ENCODE peak calls at places on chromosomes 13 and 19, in four cellular contexts. S is neuronal stem cell; M is ovary; W is CD4-positive, alpha-beta memory T cell. P is an unnamed sample.

GRCh38 chr13:80382576-80382975 is 41.6 kb upstream of the SPRY2 start:
- DNase-seq in S (no peak), M (no peak), W (no peak), P (no peak)

GRCh38 chr13:33744589-33745369 is 73.2 kb upstream of the RFC3 start:
- DNase-seq in S (no peak), M (peak; percentile 23), W (no peak), P (no peak)

GRCh38 chr19:10419646-10420443 is 493 bp upstream of the PDE4A start:
- DNase-seq in S (peak; percentile 90), M (no peak), W (peak; percentile 62), P (peak; percentile 76)

GRCh38 chr13:35621989-35622388 is 145.5 kb upstream of the MAB21L1 start:
- DNase-seq in S (no peak), M (no peak), W (no peak), P (no peak)

GRCh38 chr19:28466107-28467045 is 746.6 kb downstream of the UQCRFS1 start:
- DNase-seq in S (peak; percentile 64), M (no peak), W (peak; percentile 17), P (peak; percentile 6)

GRCh38 chr19:3617463-3617862 is 9.1 kb downstream of the CACTIN start:
- DNase-seq in S (no peak), M (no peak), W (no peak), P (no peak)

GRCh38 chr19:55058781-55059610 is 4.0 kb downstream of the RDH13 start:
- DNase-seq in S (no peak), M (no peak), W (no peak), P (no peak)

GRCh38 chr13:106958690-106959089 is 390.8 kb upstream of the ARGLU1 start:
- DNase-seq in S (no peak), M (no peak), W (no peak), P (no peak)

GRCh38 chr13:93709511-93710244 is 483.1 kb downstream of the GPC6 start:
- DNase-seq in S (no peak), M (no peak), W (no peak), P (no peak)

GRCh38 chr19:50252111-50252886 is 48.9 kb downstream of the MYH14 start:
- DNase-seq in S (no peak), M (no peak), W (no peak), P (no peak)

GRCh38 chr13:34696296-34696695 is 245.8 kb upstream of the NBEA start:
- DNase-seq in S (no peak), M (no peak), W (no peak), P (no peak)

GRCh38 chr13:43364210-43365041 is 341.0 kb downstream of the DNAJC15 start:
- DNase-seq in S (no peak), M (no peak), W (no peak), P (no peak)

GRCh38 chr13:25233861-25234260 is 53.4 kb downstream of the MTMR6 start:
- DNase-seq in S (no peak), M (no peak), W (no peak), P (no peak)

GRCh38 chr19:33386361-33386858 is 12.9 kb downstream of the CEBPG start:
- DNase-seq in S (no peak), M (no peak), W (no peak), P (no peak)

GRCh38 chr19:33387351-33388230 is 14.1 kb downstream of the CEBPG start:
- DNase-seq in S (no peak), M (no peak), W (no peak), P (no peak)

GRCh38 chr19:33389574-33390119 is 16.1 kb downstream of the CEBPG start:
- DNase-seq in S (no peak), M (peak; percentile 23), W (no peak), P (no peak)

GRCh38 chr19:33388817-33389573 is 15.5 kb downstream of the CEBPG start:
- DNase-seq in S (no peak), M (no peak), W (no peak), P (no peak)

DNA sequence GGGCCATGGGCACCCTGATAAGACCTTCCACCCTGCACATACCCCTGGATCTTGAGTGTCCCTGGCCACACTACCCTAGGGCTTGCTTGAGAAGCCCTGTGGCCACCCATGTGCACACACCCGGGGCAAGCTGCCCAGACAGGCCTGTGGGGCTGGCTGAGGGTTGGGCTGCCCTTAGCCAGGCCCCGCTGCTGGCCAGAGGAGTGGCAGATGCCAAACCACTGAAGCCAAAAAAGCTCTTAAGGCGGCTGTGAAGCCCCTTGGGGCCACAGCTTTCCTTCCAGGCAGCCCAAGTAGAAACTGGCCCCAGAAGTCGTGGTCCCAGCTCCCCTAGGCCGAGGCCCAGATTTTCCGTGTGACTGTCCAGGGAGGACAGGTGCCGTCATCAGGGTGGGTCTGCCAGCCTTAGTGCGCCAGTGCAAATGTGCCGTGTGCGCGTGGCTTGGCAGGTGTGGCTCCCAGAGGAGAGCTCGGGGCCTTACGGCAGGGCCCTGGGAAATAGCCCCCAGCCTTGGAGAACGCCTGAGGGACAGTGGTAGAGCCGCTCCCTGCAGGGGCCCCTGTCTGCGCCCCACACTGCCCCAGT is 14.8 kb downstream of the CEBPG start:
- DNase-seq in S (no peak), M (no peak), W (no peak), P (no peak)
- H3K4me1 ChIP-seq in S (no peaks in the 10 kb centered on the region), M (peaks cover 7% of the 10 kb centered on the region), W (no peaks in the 10 kb centered on the region), P (no peaks in the 10 kb centered on the region)

GRCh38 chr19:18875726-18876125 is 20.2 kb downstream of the CERS1 start:
- DNase-seq in S (no peak), M (no peak), W (no peak), P (no peak)
- H3K27ac ChIP-seq in S (no peak overlapping the region), M (no peak overlapping the region), W (no peak overlapping the region), P (no peak overlapping the region)

DNA sequence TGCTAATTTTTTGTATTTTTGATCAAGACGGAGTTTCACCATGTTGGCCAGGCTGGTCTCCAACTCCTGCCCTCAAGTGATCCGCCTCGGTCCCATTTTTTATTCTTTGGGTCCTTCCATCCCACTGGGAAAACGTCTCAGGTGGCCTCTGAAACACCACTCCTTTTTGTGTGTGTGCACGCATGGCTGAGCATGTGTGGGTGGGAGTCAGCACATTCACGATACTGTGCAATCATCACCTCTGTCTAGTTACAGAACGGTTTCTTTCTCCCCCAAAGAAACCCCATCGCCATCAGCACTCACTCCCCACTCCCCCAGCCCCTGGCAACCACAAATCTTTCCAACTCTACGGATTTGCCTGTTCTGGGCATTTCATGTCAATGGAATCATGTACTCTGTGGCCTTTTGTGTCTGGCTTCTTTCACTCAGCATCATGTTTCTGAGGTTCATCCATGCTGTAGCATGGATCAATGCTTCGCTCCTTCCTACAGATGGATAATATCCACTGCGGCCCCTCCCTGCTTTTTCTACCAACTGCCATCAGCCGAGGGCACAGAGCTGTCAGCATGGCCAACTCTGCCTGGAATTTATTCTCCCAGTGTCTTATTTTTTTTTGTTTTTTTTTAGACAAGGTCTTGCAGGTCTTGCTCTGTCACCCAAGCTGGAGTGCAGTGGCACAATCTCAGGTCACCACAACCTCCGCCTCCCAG is 9.7 kb downstream of the F2RL3 start:
- DNase-seq in S (no peak), M (no peak), W (no peak), P (no peak)
- H3K4me1 ChIP-seq in S (peaks cover 9% of the 10 kb centered on the region), M (no peaks in the 10 kb centered on the region), W (peaks cover 20% of the 10 kb centered on the region), P (peaks cover 28% of the 10 kb centered on the region)

GRCh38 chr13:20995245-20995829 is 66.0 kb downstream of the LATS2 start:
- DNase-seq in S (no peak), M (no peak), W (no peak), P (no peak)

GRCh38 chr13:20991741-20992520 is 69.5 kb downstream of the LATS2 start:
- DNase-seq in S (no peak), M (no peak), W (no peak), P (no peak)

GRCh38 chr13:20993661-20994440 is 67.5 kb downstream of the LATS2 start:
- DNase-seq in S (no peak), M (no peak), W (no peak), P (no peak)

GRCh38 chr13:20994441-20994821 is 67.0 kb downstream of the LATS2 start:
- DNase-seq in S (no peak), M (no peak), W (no peak), P (no peak)

GRCh38 chr13:20993211-20993610 is 68.2 kb downstream of the LATS2 start:
- DNase-seq in S (no peak), M (no peak), W (no peak), P (no peak)
- H3K27ac ChIP-seq in S (no peak overlapping the region), M (no peak overlapping the region), W (no peak overlapping the region), P (no peak overlapping the region)

GRCh38 chr19:1275260-1275975 is at the start of gene FAM174C:
- DNase-seq in S (peak; percentile 93), M (peak; percentile 93), W (peak; percentile 97), P (peak; percentile 96)
- H3K4me1 ChIP-seq in S (peaks cover 22% of the 10 kb centered on the region), M (peaks cover 28% of the 10 kb centered on the region), W (peaks cover 61% of the 10 kb centered on the region), P (peaks cover 63% of the 10 kb centered on the region)

GRCh38 chr19:7197760-7198696 is 96.2 kb downstream of the INSR start:
- DNase-seq in S (peak; percentile 92), M (peak; percentile 95), W (peak; percentile 94), P (peak; percentile 91)
- H3K27ac ChIP-seq in S (peak overlapping the region; percentile 83), M (peak overlapping the region; percentile 95), W (peak overlapping the region; percentile 61), P (peak overlapping the region; percentile 56)